ENCODE peak calls at places on chromosomes 2 and 18, in five cellular contexts. R is stomach, P is K562, K is Panc1, O is suprapubic skin. Q is an unnamed sample.

GRCh38 chr2:220701115-220701514 is 871.0 kb downstream of the EPHA4 start:
- DNase-seq in K (no peak), P (no peak), R (no peak), O (no peak), Q (no peak)

GRCh38 chr2:167581961-167582574 is 665.3 kb downstream of the STK39 start:
- DNase-seq in O (no peak), R (no peak), K (no peak), P (no peak), Q (no peak)

GRCh38 chr2:38933653-38934052 is 44.0 kb downstream of the ARHGEF33 start:
- DNase-seq in P (no peak), R (no peak), K (no peak), O (no peak), Q (no peak)

GRCh38 chr2:219639356-219639755 is 11.9 kb downstream of the SLC4A3 start:
- DNase-seq in P (peak), R (no peak), K (no peak), O (peak), Q (peak)

GRCh38 chr2:160224060-160224459 is 24.0 kb upstream of the ITGB6 start:
- DNase-seq in P (peak), R (no peak), K (no peak), O (no peak), Q (no peak)

GRCh38 chr2:169741-170140 is 94.1 kb downstream of the SH3YL1 start:
- DNase-seq in R (no peak), P (no peak), O (no peak), K (no peak), Q (no peak)

GRCh38 chr18:9273221-9273620 is 61.4 kb upstream of the TWSG1 start:
- DNase-seq in K (no peak), R (no peak), O (no peak), P (no peak), Q (no peak)

GRCh38 chr18:51621103-51621969 is 423.9 kb upstream of the MEX3C start:
- DNase-seq in K (peak), P (peak), O (no peak), R (peak), Q (no peak)

GRCh38 chr2:69086466-69086865 is 73.5 kb downstream of the ANTXR1 start:
- DNase-seq in R (no peak), K (no peak), O (no peak), P (no peak), Q (no peak)

GRCh38 chr2:10431797-10432196 is 16.3 kb downstream of the ODC1 start:
- DNase-seq in P (no peak), O (no peak), K (no peak), R (no peak), Q (no peak)

GRCh38 chr2:10993001-10993481 is 81.3 kb downstream of the KCNF1 start:
- DNase-seq in P (no peak), K (no peak), O (peak), R (peak), Q (no peak)

GRCh38 chr2:18001671-18002070 is 123.2 kb downstream of the KCNS3 start:
- DNase-seq in K (no peak), O (no peak), P (no peak), R (no peak), Q (no peak)

GRCh38 chr2:85935746-85936208 is 47.0 kb upstream of the ST3GAL5 start:
- DNase-seq in P (no peak), K (no peak), R (no peak), O (no peak), Q (no peak)

GRCh38 chr2:222304737-222305509 is 6.1 kb upstream of the PAX3 start:
- DNase-seq in O (no peak), K (no peak), P (no peak), R (no peak), Q (no peak)

GRCh38 chr18:39168723-39169122 is 1603.1 kb upstream of the CELF4 start:
- DNase-seq in P (no peak), K (no peak), O (no peak), R (no peak), Q (no peak)

DNA sequence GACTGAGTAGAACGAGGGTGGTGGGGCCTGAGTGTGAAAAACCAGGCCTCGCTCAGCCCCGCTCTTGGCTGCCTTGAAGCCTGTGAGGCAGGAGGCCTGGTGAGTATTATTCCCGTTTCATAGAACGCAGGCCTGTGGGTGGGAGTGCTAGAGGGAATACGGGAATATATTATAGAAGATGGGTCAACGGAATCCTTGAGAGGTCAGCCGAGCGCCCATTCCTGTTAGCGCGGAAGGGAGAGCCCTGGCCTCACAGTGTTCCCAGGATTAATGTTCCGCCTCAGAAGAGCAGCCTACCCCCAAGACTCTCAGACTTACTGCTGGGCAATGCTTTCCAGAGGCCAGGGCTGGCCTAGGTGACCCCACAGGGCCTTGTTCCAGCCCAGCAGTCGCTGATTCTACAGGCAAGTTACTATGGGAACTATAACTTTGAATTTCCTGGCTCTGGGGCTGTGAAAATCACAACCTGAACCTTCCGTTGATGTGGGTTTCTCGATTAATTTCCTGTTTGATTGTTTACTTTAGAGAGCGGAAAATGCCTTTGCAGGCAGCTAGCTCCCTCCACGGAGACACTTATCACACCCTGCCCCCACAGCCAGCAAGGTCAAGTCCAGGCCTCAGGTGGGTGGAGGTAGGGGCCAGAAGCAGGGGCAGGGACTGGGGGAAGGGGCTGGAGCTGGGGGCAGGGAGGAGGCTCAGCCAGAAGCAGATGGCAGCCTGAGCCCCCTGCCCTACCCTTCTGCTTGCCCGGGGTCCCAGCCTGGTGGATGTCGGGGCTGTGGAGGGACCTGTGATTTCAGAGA is 108.3 kb downstream of the SMAD7 start:
- DNase-seq in R (peak), O (no peak), K (no peak), P (peak), Q (no peak)
- TF ChIP-seq POLR2AphosphoS5 in R (no peak), O (no peak), K (no peak), P (no peak), Q (peak)

GRCh38 chr18:27879540-27879939 is 297.4 kb downstream of the CDH2 start:
- DNase-seq in O (no peak), K (no peak), R (no peak), P (no peak), Q (no peak)
- H3K27ac ChIP-seq in O (no peak), K (no peak), R (no peak), P (no peak), Q (no peak)

GRCh38 chr2:226435146-226435545 is 364.5 kb downstream of the IRS1 start:
- DNase-seq in O (no peak), P (no peak), R (no peak), K (no peak), Q (no peak)

GRCh38 chr2:226427538-226428307 is 371.9 kb downstream of the IRS1 start:
- DNase-seq in R (no peak), K (no peak), O (no peak), P (no peak), Q (no peak)

GRCh38 chr2:226434702-226435101 is 364.9 kb downstream of the IRS1 start:
- DNase-seq in P (no peak), K (no peak), R (no peak), O (no peak), Q (no peak)

GRCh38 chr2:226429476-226429875 is 370.1 kb downstream of the IRS1 start:
- DNase-seq in O (no peak), R (no peak), P (no peak), K (no peak), Q (no peak)

GRCh38 chr2:226431301-226431955 is 368.2 kb downstream of the IRS1 start:
- DNase-seq in P (no peak), K (no peak), O (no peak), R (no peak), Q (no peak)
- TF ChIP-seq POLR2AphosphoS5 in P (no peak), K (no peak), O (no peak), R (no peak), Q (no peak)

GRCh38 chr2:36290306-36290705 is 65.3 kb upstream of the CRIM1 start:
- DNase-seq in O (no peak), K (no peak), R (no peak), P (no peak), Q (no peak)

DNA sequence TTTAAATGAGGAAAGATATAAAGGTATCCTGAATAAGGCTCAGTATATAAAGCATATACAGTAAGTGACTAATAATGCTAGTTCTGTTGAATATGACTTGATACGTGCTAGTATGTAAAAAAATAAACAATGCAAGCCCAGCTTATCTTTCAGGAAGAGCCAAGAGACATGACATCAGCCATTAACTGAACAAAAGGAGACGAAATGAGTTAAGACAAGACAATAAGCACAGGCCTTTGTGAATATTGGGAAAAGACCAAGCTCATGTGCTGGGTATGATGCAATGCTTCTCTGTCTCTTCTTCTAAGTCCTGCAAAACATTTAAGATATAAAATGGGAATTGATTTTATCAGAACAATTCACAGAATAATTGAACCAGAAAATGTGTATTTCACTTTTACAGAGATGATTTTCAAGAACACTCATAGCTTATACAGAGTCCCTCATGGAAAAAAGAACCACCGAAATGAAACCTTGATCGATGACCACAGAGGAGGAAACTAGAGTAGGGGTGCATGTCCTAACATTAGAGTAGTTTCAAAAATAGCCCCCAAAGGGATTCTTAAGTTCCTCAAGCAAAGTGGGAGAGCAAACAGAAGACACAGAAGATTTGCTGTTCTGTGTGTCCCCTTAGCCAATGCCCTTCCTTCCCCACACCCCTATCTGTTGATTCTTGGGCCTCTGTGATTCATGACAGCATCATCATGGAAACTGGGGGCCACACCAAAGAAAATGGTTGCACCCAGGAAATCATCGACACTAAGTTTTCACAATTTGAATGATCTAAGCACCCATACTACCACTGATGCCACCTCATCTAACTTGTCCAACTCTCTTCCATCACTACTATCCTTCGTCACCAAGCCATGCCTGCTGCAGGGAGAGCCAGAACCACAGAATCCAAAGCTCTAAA is 68.0 kb upstream of the CRIM1 start:
- DNase-seq in R (no peak), K (no peak), P (no peak), O (no peak), Q (no peak)
- H3K27ac ChIP-seq in R (no peak), K (no peak), P (no peak), O (no peak), Q (no peak)

GRCh38 chr2:32061973-32062861 is 1.1 kb upstream of the SPAST start:
- DNase-seq in K (no peak), P (peak), R (peak), O (no peak), Q (no peak)
- TF ChIP-seq POLR2AphosphoS5 in K (no peak), P (peak), R (no peak), O (no peak), Q (no peak)

DNA sequence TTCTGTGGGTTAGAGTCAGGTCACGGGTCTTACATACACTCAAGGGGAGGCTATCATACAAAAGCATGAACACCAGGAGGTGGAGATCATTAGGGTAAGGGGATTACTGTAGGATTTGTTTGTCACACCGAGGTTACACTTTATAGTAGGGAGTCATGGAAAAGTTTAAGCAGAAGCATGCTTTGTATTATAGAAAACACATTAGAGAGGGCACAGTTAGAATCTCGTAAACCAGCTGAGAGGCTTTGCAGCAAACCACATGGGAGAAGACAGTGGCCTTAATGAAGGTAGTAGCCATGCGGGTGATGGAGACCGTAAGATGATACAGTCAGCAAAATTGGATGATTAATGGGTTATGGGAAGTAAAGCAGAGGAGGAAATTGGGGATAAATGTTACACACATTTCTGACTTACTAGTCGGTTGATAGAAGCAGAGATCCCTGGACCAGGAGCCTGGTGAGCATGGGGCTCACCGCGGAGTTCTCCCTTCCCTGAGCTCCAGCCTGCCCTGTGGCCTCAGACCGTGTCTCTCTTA is 75.6 kb downstream of the MAPRE2 start:
- DNase-seq in P (no peak), O (no peak), K (no peak), R (no peak), Q (no peak)
- H3K27ac ChIP-seq in P (no peak), O (peak), K (no peak), R (peak), Q (peak)

GRCh38 chr2:233976690-233977294 is 59.6 kb downstream of the TRPM8 start:
- DNase-seq in K (peak), R (no peak), O (no peak), P (peak), Q (no peak)

GRCh38 chr2:233977296-233977837 is 60.2 kb downstream of the TRPM8 start:
- DNase-seq in R (no peak), P (no peak), K (no peak), O (no peak), Q (no peak)

GRCh38 chr2:233973786-233974185 is 56.6 kb downstream of the TRPM8 start:
- DNase-seq in R (no peak), K (no peak), O (no peak), P (no peak), Q (no peak)

GRCh38 chr2:233974530-233975071 is 57.4 kb downstream of the TRPM8 start:
- DNase-seq in K (peak), R (no peak), P (no peak), O (no peak), Q (no peak)

DNA sequence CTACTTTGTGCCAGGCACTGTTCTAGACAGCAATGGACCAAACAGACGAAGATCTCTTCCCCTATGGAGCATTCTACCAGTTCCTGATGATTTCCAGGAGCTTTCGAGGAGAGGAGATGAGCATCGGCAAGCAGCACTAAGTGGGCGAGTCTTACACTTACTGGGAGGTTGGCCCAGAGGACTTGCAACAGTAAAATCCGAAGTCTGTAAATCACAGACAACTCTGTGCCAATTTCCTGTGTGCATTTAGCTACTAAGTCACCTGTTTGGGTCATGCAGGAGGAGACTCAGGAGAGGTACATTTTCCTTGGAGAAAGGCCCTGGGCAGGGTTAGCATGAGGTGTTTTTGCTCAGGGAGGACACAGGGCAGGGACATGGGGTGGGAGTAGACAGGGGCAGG is 58.9 kb downstream of the TRPM8 start:
- DNase-seq in P (no peak), R (no peak), O (no peak), K (no peak), Q (no peak)
- TF ChIP-seq POLR2AphosphoS5 in P (no peak), R (no peak), O (no peak), K (no peak), Q (no peak)

Q was measured in vagina.